ENCODE peak calls at places on chromosomes 7 and 10, in ten cellular contexts. One of them, this sample, is unnamed.

GRCh38 chr7:25095516-25096345 is 29.3 kb downstream of the CYCS start:
- DNase-seq in myocyte: no peak
- DNase-seq in WERI-Rb-1: peak
- DNase-seq in left cardiac atrium: peak
- DNase-seq in activated T-cell treated with anti-CD3 and anti-CD28 coated beads for 48 hours: no peak
- DNase-seq in ureter: no peak
- DNase-seq in kidney tubule cell: no peak
- DNase-seq in astrocyte of the spinal cord: no peak
- DNase-seq in stimulated activated naive CD8-positive, alpha-beta T cell treated with anti-CD3 and anti-CD28 coated beads, Interleukin-15, Interleukin-2, amounts not matched to agents 100 U/mL and 50 U/mL, for 24 hours: no peak
- DNase-seq in brain microvascular endothelial cell: no peak
- DNase-seq in this sample: no peak

GRCh38 chr10:4130685-4131084 is 345.7 kb upstream of the KLF6 start:
- DNase-seq in ureter: no peak
- DNase-seq in left cardiac atrium: no peak
- DNase-seq in brain microvascular endothelial cell: no peak
- DNase-seq in myocyte: no peak
- DNase-seq in WERI-Rb-1: no peak
- DNase-seq in astrocyte of the spinal cord: no peak
- DNase-seq in kidney tubule cell: no peak
- DNase-seq in activated T-cell treated with anti-CD3 and anti-CD28 coated beads for 48 hours: no peak
- DNase-seq in stimulated activated naive CD8-positive, alpha-beta T cell treated with anti-CD3 and anti-CD28 coated beads, Interleukin-15, Interleukin-2, amounts not matched to agents 100 U/mL and 50 U/mL, for 24 hours: no peak
- DNase-seq in this sample: no peak

GRCh38 chr7:6250364-6250833 is 22.0 kb downstream of the CYTH3 start:
- DNase-seq in astrocyte of the spinal cord: no peak
- DNase-seq in ureter: no peak
- DNase-seq in brain microvascular endothelial cell: no peak
- DNase-seq in left cardiac atrium: no peak
- DNase-seq in myocyte: no peak
- DNase-seq in WERI-Rb-1: no peak
- DNase-seq in activated T-cell treated with anti-CD3 and anti-CD28 coated beads for 48 hours: no peak
- DNase-seq in kidney tubule cell: no peak
- DNase-seq in stimulated activated naive CD8-positive, alpha-beta T cell treated with anti-CD3 and anti-CD28 coated beads, Interleukin-15, Interleukin-2, amounts not matched to agents 100 U/mL and 50 U/mL, for 24 hours: peak
- DNase-seq in this sample: no peak

GRCh38 chr10:81179805-81180452 is 642.2 kb downstream of the SH2D4B start:
- DNase-seq in activated T-cell treated with anti-CD3 and anti-CD28 coated beads for 48 hours: no peak
- DNase-seq in ureter: no peak
- DNase-seq in brain microvascular endothelial cell: no peak
- DNase-seq in stimulated activated naive CD8-positive, alpha-beta T cell treated with anti-CD3 and anti-CD28 coated beads, Interleukin-15, Interleukin-2, amounts not matched to agents 100 U/mL and 50 U/mL, for 24 hours: no peak
- DNase-seq in WERI-Rb-1: peak
- DNase-seq in astrocyte of the spinal cord: peak
- DNase-seq in myocyte: no peak
- DNase-seq in left cardiac atrium: no peak
- DNase-seq in kidney tubule cell: peak
- DNase-seq in this sample: no peak

GRCh38 chr7:133807610-133808543 is 319.3 kb upstream of the LRGUK start:
- DNase-seq in myocyte: no peak
- DNase-seq in stimulated activated naive CD8-positive, alpha-beta T cell treated with anti-CD3 and anti-CD28 coated beads, Interleukin-15, Interleukin-2, amounts not matched to agents 100 U/mL and 50 U/mL, for 24 hours: no peak
- DNase-seq in ureter: no peak
- DNase-seq in left cardiac atrium: no peak
- DNase-seq in brain microvascular endothelial cell: no peak
- DNase-seq in astrocyte of the spinal cord: no peak
- DNase-seq in activated T-cell treated with anti-CD3 and anti-CD28 coated beads for 48 hours: no peak
- DNase-seq in kidney tubule cell: no peak
- DNase-seq in WERI-Rb-1: no peak
- DNase-seq in this sample: no peak

GRCh38 chr10:37760817-37761216 is 96.6 kb downstream of the ZNF248 start:
- DNase-seq in astrocyte of the spinal cord: no peak
- DNase-seq in activated T-cell treated with anti-CD3 and anti-CD28 coated beads for 48 hours: no peak
- DNase-seq in brain microvascular endothelial cell: no peak
- DNase-seq in ureter: no peak
- DNase-seq in myocyte: no peak
- DNase-seq in stimulated activated naive CD8-positive, alpha-beta T cell treated with anti-CD3 and anti-CD28 coated beads, Interleukin-15, Interleukin-2, amounts not matched to agents 100 U/mL and 50 U/mL, for 24 hours: no peak
- DNase-seq in kidney tubule cell: no peak
- DNase-seq in left cardiac atrium: no peak
- DNase-seq in WERI-Rb-1: no peak
- DNase-seq in this sample: no peak

GRCh38 chr7:42244828-42245227 is 7.8 kb upstream of the GLI3 start:
- DNase-seq in stimulated activated naive CD8-positive, alpha-beta T cell treated with anti-CD3 and anti-CD28 coated beads, Interleukin-15, Interleukin-2, amounts not matched to agents 100 U/mL and 50 U/mL, for 24 hours: no peak
- DNase-seq in activated T-cell treated with anti-CD3 and anti-CD28 coated beads for 48 hours: no peak
- DNase-seq in WERI-Rb-1: no peak
- DNase-seq in brain microvascular endothelial cell: peak
- DNase-seq in ureter: no peak
- DNase-seq in kidney tubule cell: peak
- DNase-seq in astrocyte of the spinal cord: peak
- DNase-seq in left cardiac atrium: no peak
- DNase-seq in myocyte: peak
- DNase-seq in this sample: no peak

GRCh38 chr10:45040921-45041320 is 40.2 kb downstream of the ZNF22 start:
- DNase-seq in myocyte: no peak
- DNase-seq in brain microvascular endothelial cell: peak
- DNase-seq in WERI-Rb-1: no peak
- DNase-seq in stimulated activated naive CD8-positive, alpha-beta T cell treated with anti-CD3 and anti-CD28 coated beads, Interleukin-15, Interleukin-2, amounts not matched to agents 100 U/mL and 50 U/mL, for 24 hours: no peak
- DNase-seq in left cardiac atrium: no peak
- DNase-seq in activated T-cell treated with anti-CD3 and anti-CD28 coated beads for 48 hours: no peak
- DNase-seq in ureter: no peak
- DNase-seq in kidney tubule cell: peak
- DNase-seq in astrocyte of the spinal cord: peak
- DNase-seq in this sample: no peak

GRCh38 chr10:95395947-95396449 is 105.2 kb upstream of the PDLIM1 start:
- DNase-seq in WERI-Rb-1: no peak
- DNase-seq in left cardiac atrium: peak
- DNase-seq in myocyte: no peak
- DNase-seq in astrocyte of the spinal cord: no peak
- DNase-seq in stimulated activated naive CD8-positive, alpha-beta T cell treated with anti-CD3 and anti-CD28 coated beads, Interleukin-15, Interleukin-2, amounts not matched to agents 100 U/mL and 50 U/mL, for 24 hours: no peak
- DNase-seq in kidney tubule cell: peak
- DNase-seq in ureter: no peak
- DNase-seq in activated T-cell treated with anti-CD3 and anti-CD28 coated beads for 48 hours: no peak
- DNase-seq in brain microvascular endothelial cell: no peak
- DNase-seq in this sample: peak

GRCh38 chr7:35704261-35704660 is 9.3 kb upstream of the HERPUD2 start:
- DNase-seq in left cardiac atrium: no peak
- DNase-seq in WERI-Rb-1: no peak
- DNase-seq in stimulated activated naive CD8-positive, alpha-beta T cell treated with anti-CD3 and anti-CD28 coated beads, Interleukin-15, Interleukin-2, amounts not matched to agents 100 U/mL and 50 U/mL, for 24 hours: no peak
- DNase-seq in activated T-cell treated with anti-CD3 and anti-CD28 coated beads for 48 hours: no peak
- DNase-seq in astrocyte of the spinal cord: no peak
- DNase-seq in myocyte: no peak
- DNase-seq in ureter: no peak
- DNase-seq in brain microvascular endothelial cell: no peak
- DNase-seq in kidney tubule cell: no peak
- DNase-seq in this sample: no peak

GRCh38 chr10:97648557-97649404 is 8.3 kb downstream of the PI4K2A start:
- DNase-seq in WERI-Rb-1: no peak
- DNase-seq in kidney tubule cell: peak
- DNase-seq in myocyte: peak
- DNase-seq in stimulated activated naive CD8-positive, alpha-beta T cell treated with anti-CD3 and anti-CD28 coated beads, Interleukin-15, Interleukin-2, amounts not matched to agents 100 U/mL and 50 U/mL, for 24 hours: no peak
- DNase-seq in brain microvascular endothelial cell: peak
- DNase-seq in left cardiac atrium: no peak
- DNase-seq in astrocyte of the spinal cord: peak
- DNase-seq in ureter: no peak
- DNase-seq in activated T-cell treated with anti-CD3 and anti-CD28 coated beads for 48 hours: peak
- DNase-seq in this sample: peak

GRCh38 chr10:46787321-46787615 is 124.0 kb upstream of the PTPN20 start:
- DNase-seq in WERI-Rb-1: peak
- DNase-seq in ureter: no peak
- DNase-seq in activated T-cell treated with anti-CD3 and anti-CD28 coated beads for 48 hours: no peak
- DNase-seq in brain microvascular endothelial cell: peak
- DNase-seq in left cardiac atrium: no peak
- DNase-seq in astrocyte of the spinal cord: peak
- DNase-seq in kidney tubule cell: peak
- DNase-seq in myocyte: peak
- DNase-seq in stimulated activated naive CD8-positive, alpha-beta T cell treated with anti-CD3 and anti-CD28 coated beads, Interleukin-15, Interleukin-2, amounts not matched to agents 100 U/mL and 50 U/mL, for 24 hours: peak
- DNase-seq in this sample: no peak

GRCh38 chr10:35995515-35995914 is 353.4 kb upstream of the FZD8 start:
- DNase-seq in WERI-Rb-1: no peak
- DNase-seq in kidney tubule cell: no peak
- DNase-seq in astrocyte of the spinal cord: no peak
- DNase-seq in ureter: no peak
- DNase-seq in activated T-cell treated with anti-CD3 and anti-CD28 coated beads for 48 hours: no peak
- DNase-seq in stimulated activated naive CD8-positive, alpha-beta T cell treated with anti-CD3 and anti-CD28 coated beads, Interleukin-15, Interleukin-2, amounts not matched to agents 100 U/mL and 50 U/mL, for 24 hours: no peak
- DNase-seq in left cardiac atrium: no peak
- DNase-seq in myocyte: no peak
- DNase-seq in brain microvascular endothelial cell: no peak
- DNase-seq in this sample: no peak

GRCh38 chr10:123637326-123637880 is 28.8 kb upstream of the GPR26 start:
- DNase-seq in kidney tubule cell: peak
- DNase-seq in astrocyte of the spinal cord: no peak
- DNase-seq in WERI-Rb-1: no peak
- DNase-seq in left cardiac atrium: no peak
- DNase-seq in brain microvascular endothelial cell: no peak
- DNase-seq in stimulated activated naive CD8-positive, alpha-beta T cell treated with anti-CD3 and anti-CD28 coated beads, Interleukin-15, Interleukin-2, amounts not matched to agents 100 U/mL and 50 U/mL, for 24 hours: no peak
- DNase-seq in ureter: no peak
- DNase-seq in myocyte: no peak
- DNase-seq in activated T-cell treated with anti-CD3 and anti-CD28 coated beads for 48 hours: no peak
- DNase-seq in this sample: no peak

GRCh38 chr10:5887029-5887428 is 2.7 kb downstream of the ANKRD16 start:
- DNase-seq in activated T-cell treated with anti-CD3 and anti-CD28 coated beads for 48 hours: no peak
- DNase-seq in myocyte: no peak
- DNase-seq in left cardiac atrium: no peak
- DNase-seq in astrocyte of the spinal cord: no peak
- DNase-seq in WERI-Rb-1: no peak
- DNase-seq in kidney tubule cell: no peak
- DNase-seq in ureter: no peak
- DNase-seq in brain microvascular endothelial cell: no peak
- DNase-seq in stimulated activated naive CD8-positive, alpha-beta T cell treated with anti-CD3 and anti-CD28 coated beads, Interleukin-15, Interleukin-2, amounts not matched to agents 100 U/mL and 50 U/mL, for 24 hours: no peak
- DNase-seq in this sample: no peak

GRCh38 chr10:97065128-97065527 is 120.6 kb downstream of the SLIT1 start:
- DNase-seq in left cardiac atrium: no peak
- DNase-seq in myocyte: no peak
- DNase-seq in stimulated activated naive CD8-positive, alpha-beta T cell treated with anti-CD3 and anti-CD28 coated beads, Interleukin-15, Interleukin-2, amounts not matched to agents 100 U/mL and 50 U/mL, for 24 hours: no peak
- DNase-seq in WERI-Rb-1: no peak
- DNase-seq in brain microvascular endothelial cell: no peak
- DNase-seq in astrocyte of the spinal cord: no peak
- DNase-seq in activated T-cell treated with anti-CD3 and anti-CD28 coated beads for 48 hours: no peak
- DNase-seq in ureter: no peak
- DNase-seq in kidney tubule cell: peak
- DNase-seq in this sample: no peak

GRCh38 chr10:43140414-43140813 is 2.2 kb downstream of the CSGALNACT2 start:
- DNase-seq in ureter: no peak
- DNase-seq in myocyte: no peak
- DNase-seq in kidney tubule cell: peak
- DNase-seq in astrocyte of the spinal cord: peak
- DNase-seq in left cardiac atrium: no peak
- DNase-seq in stimulated activated naive CD8-positive, alpha-beta T cell treated with anti-CD3 and anti-CD28 coated beads, Interleukin-15, Interleukin-2, amounts not matched to agents 100 U/mL and 50 U/mL, for 24 hours: no peak
- DNase-seq in WERI-Rb-1: no peak
- DNase-seq in brain microvascular endothelial cell: peak
- DNase-seq in activated T-cell treated with anti-CD3 and anti-CD28 coated beads for 48 hours: no peak
- DNase-seq in this sample: no peak

GRCh38 chr10:60238408-60239100 is 151.1 kb downstream of the ANK3 start:
- DNase-seq in myocyte: peak
- DNase-seq in WERI-Rb-1: no peak
- DNase-seq in ureter: peak
- DNase-seq in kidney tubule cell: peak
- DNase-seq in stimulated activated naive CD8-positive, alpha-beta T cell treated with anti-CD3 and anti-CD28 coated beads, Interleukin-15, Interleukin-2, amounts not matched to agents 100 U/mL and 50 U/mL, for 24 hours: no peak
- DNase-seq in left cardiac atrium: no peak
- DNase-seq in brain microvascular endothelial cell: peak
- DNase-seq in astrocyte of the spinal cord: peak
- DNase-seq in activated T-cell treated with anti-CD3 and anti-CD28 coated beads for 48 hours: no peak
- DNase-seq in this sample: peak

GRCh38 chr10:67836491-67836890 is 1.5 kb downstream of the DNAJC12 start:
- DNase-seq in WERI-Rb-1: no peak
- DNase-seq in left cardiac atrium: no peak
- DNase-seq in activated T-cell treated with anti-CD3 and anti-CD28 coated beads for 48 hours: no peak
- DNase-seq in myocyte: no peak
- DNase-seq in stimulated activated naive CD8-positive, alpha-beta T cell treated with anti-CD3 and anti-CD28 coated beads, Interleukin-15, Interleukin-2, amounts not matched to agents 100 U/mL and 50 U/mL, for 24 hours: no peak
- DNase-seq in kidney tubule cell: no peak
- DNase-seq in brain microvascular endothelial cell: no peak
- DNase-seq in astrocyte of the spinal cord: no peak
- DNase-seq in ureter: no peak
- DNase-seq in this sample: no peak

GRCh38 chr10:47036771-47037170 is 125.5 kb downstream of the PTPN20 start:
- DNase-seq in left cardiac atrium: no peak
- DNase-seq in myocyte: no peak
- DNase-seq in ureter: no peak
- DNase-seq in WERI-Rb-1: no peak
- DNase-seq in activated T-cell treated with anti-CD3 and anti-CD28 coated beads for 48 hours: no peak
- DNase-seq in brain microvascular endothelial cell: no peak
- DNase-seq in kidney tubule cell: no peak
- DNase-seq in stimulated activated naive CD8-positive, alpha-beta T cell treated with anti-CD3 and anti-CD28 coated beads, Interleukin-15, Interleukin-2, amounts not matched to agents 100 U/mL and 50 U/mL, for 24 hours: no peak
- DNase-seq in astrocyte of the spinal cord: no peak
- DNase-seq in this sample: no peak

GRCh38 chr10:125782661-125783060 is 7.0 kb upstream of the MMP21 start:
- DNase-seq in brain microvascular endothelial cell: no peak
- DNase-seq in kidney tubule cell: peak
- DNase-seq in left cardiac atrium: no peak
- DNase-seq in astrocyte of the spinal cord: no peak
- DNase-seq in stimulated activated naive CD8-positive, alpha-beta T cell treated with anti-CD3 and anti-CD28 coated beads, Interleukin-15, Interleukin-2, amounts not matched to agents 100 U/mL and 50 U/mL, for 24 hours: no peak
- DNase-seq in activated T-cell treated with anti-CD3 and anti-CD28 coated beads for 48 hours: no peak
- DNase-seq in ureter: no peak
- DNase-seq in WERI-Rb-1: peak
- DNase-seq in myocyte: no peak
- DNase-seq in this sample: no peak

GRCh38 chr10:100999742-101000601 is at the start of gene LZTS2:
- DNase-seq in kidney tubule cell: no peak
- DNase-seq in stimulated activated naive CD8-positive, alpha-beta T cell treated with anti-CD3 and anti-CD28 coated beads, Interleukin-15, Interleukin-2, amounts not matched to agents 100 U/mL and 50 U/mL, for 24 hours: no peak
- DNase-seq in activated T-cell treated with anti-CD3 and anti-CD28 coated beads for 48 hours: no peak
- DNase-seq in myocyte: peak
- DNase-seq in ureter: no peak
- DNase-seq in left cardiac atrium: peak
- DNase-seq in astrocyte of the spinal cord: no peak
- DNase-seq in brain microvascular endothelial cell: no peak
- DNase-seq in WERI-Rb-1: no peak
- DNase-seq in this sample: no peak

GRCh38 chr10:82378146-82378545 is 503.2 kb downstream of the NRG3 start:
- DNase-seq in activated T-cell treated with anti-CD3 and anti-CD28 coated beads for 48 hours: no peak
- DNase-seq in brain microvascular endothelial cell: peak
- DNase-seq in myocyte: peak
- DNase-seq in kidney tubule cell: peak
- DNase-seq in stimulated activated naive CD8-positive, alpha-beta T cell treated with anti-CD3 and anti-CD28 coated beads, Interleukin-15, Interleukin-2, amounts not matched to agents 100 U/mL and 50 U/mL, for 24 hours: no peak
- DNase-seq in left cardiac atrium: peak
- DNase-seq in WERI-Rb-1: no peak
- DNase-seq in astrocyte of the spinal cord: peak
- DNase-seq in ureter: no peak
- DNase-seq in this sample: peak

GRCh38 chr7:1676550-1677071 is 6.5 kb downstream of the ELFN1 start:
- DNase-seq in ureter: no peak
- DNase-seq in brain microvascular endothelial cell: no peak
- DNase-seq in left cardiac atrium: no peak
- DNase-seq in WERI-Rb-1: no peak
- DNase-seq in kidney tubule cell: no peak
- DNase-seq in activated T-cell treated with anti-CD3 and anti-CD28 coated beads for 48 hours: no peak
- DNase-seq in stimulated activated naive CD8-positive, alpha-beta T cell treated with anti-CD3 and anti-CD28 coated beads, Interleukin-15, Interleukin-2, amounts not matched to agents 100 U/mL and 50 U/mL, for 24 hours: no peak
- DNase-seq in astrocyte of the spinal cord: no peak
- DNase-seq in myocyte: no peak
- DNase-seq in this sample: no peak

GRCh38 chr7:28586736-28587135 is 174.4 kb downstream of the CREB5 start:
- DNase-seq in kidney tubule cell: no peak
- DNase-seq in activated T-cell treated with anti-CD3 and anti-CD28 coated beads for 48 hours: no peak
- DNase-seq in ureter: no peak
- DNase-seq in astrocyte of the spinal cord: peak
- DNase-seq in left cardiac atrium: no peak
- DNase-seq in WERI-Rb-1: no peak
- DNase-seq in myocyte: peak
- DNase-seq in brain microvascular endothelial cell: no peak
- DNase-seq in stimulated activated naive CD8-positive, alpha-beta T cell treated with anti-CD3 and anti-CD28 coated beads, Interleukin-15, Interleukin-2, amounts not matched to agents 100 U/mL and 50 U/mL, for 24 hours: no peak
- DNase-seq in this sample: no peak

GRCh38 chr7:144656960-144657359 is 178.9 kb downstream of the TPK1 start:
- DNase-seq in kidney tubule cell: no peak
- DNase-seq in WERI-Rb-1: peak
- DNase-seq in brain microvascular endothelial cell: no peak
- DNase-seq in myocyte: no peak
- DNase-seq in activated T-cell treated with anti-CD3 and anti-CD28 coated beads for 48 hours: no peak
- DNase-seq in left cardiac atrium: no peak
- DNase-seq in astrocyte of the spinal cord: no peak
- DNase-seq in ureter: no peak
- DNase-seq in stimulated activated naive CD8-positive, alpha-beta T cell treated with anti-CD3 and anti-CD28 coated beads, Interleukin-15, Interleukin-2, amounts not matched to agents 100 U/mL and 50 U/mL, for 24 hours: no peak
- DNase-seq in this sample: no peak

GRCh38 chr10:131621784-131622624 is 278.8 kb upstream of the PPP2R2D start:
- DNase-seq in left cardiac atrium: no peak
- DNase-seq in myocyte: no peak
- DNase-seq in astrocyte of the spinal cord: no peak
- DNase-seq in ureter: no peak
- DNase-seq in brain microvascular endothelial cell: no peak
- DNase-seq in WERI-Rb-1: no peak
- DNase-seq in activated T-cell treated with anti-CD3 and anti-CD28 coated beads for 48 hours: no peak
- DNase-seq in stimulated activated naive CD8-positive, alpha-beta T cell treated with anti-CD3 and anti-CD28 coated beads, Interleukin-15, Interleukin-2, amounts not matched to agents 100 U/mL and 50 U/mL, for 24 hours: no peak
- DNase-seq in kidney tubule cell: peak
- DNase-seq in this sample: no peak

GRCh38 chr10:31590023-31590800 is 271.2 kb downstream of the ZEB1 start:
- DNase-seq in stimulated activated naive CD8-positive, alpha-beta T cell treated with anti-CD3 and anti-CD28 coated beads, Interleukin-15, Interleukin-2, amounts not matched to agents 100 U/mL and 50 U/mL, for 24 hours: no peak
- DNase-seq in left cardiac atrium: no peak
- DNase-seq in activated T-cell treated with anti-CD3 and anti-CD28 coated beads for 48 hours: no peak
- DNase-seq in astrocyte of the spinal cord: no peak
- DNase-seq in kidney tubule cell: no peak
- DNase-seq in ureter: no peak
- DNase-seq in myocyte: no peak
- DNase-seq in WERI-Rb-1: no peak
- DNase-seq in brain microvascular endothelial cell: no peak
- DNase-seq in this sample: no peak